ENCODE peak calls at places on chromosomes 13 and 19, in seven cellular contexts. P, K, V, W, L, D and R are unnamed samples.
A peak's percentile ranks its signal among the peaks of the same experiment; 100 is the strongest.

GRCh38 chr19:53634768-53635167 is 3.0 kb downstream of the DPRX start:
- DNase-seq in P (no peak), W (no peak), D (no peak), L (no peak), V (no peak), K (no peak), R (no peak)

GRCh38 chr19:47794526-47794925 is 9.8 kb downstream of the TPRX1 start:
- DNase-seq in W (no peak), K (no peak), V (no peak), L (no peak), P (no peak), D (no peak), R (no peak)

GRCh38 chr19:15198006-15198356 is 2.8 kb downstream of the NOTCH3 start:
- DNase-seq in D (no peak), W (no peak), L (no peak), P (no peak), K (no peak), V (no peak), R (no peak)

GRCh38 chr13:99496322-99497142 is 4.7 kb upstream of the TM9SF2 start:
- DNase-seq in V (peak; percentile 65), L (peak; percentile 79), P (peak; percentile 9), K (peak; percentile 15), D (peak; percentile 70), W (peak; percentile 74), R (no peak)

GRCh38 chr19:7168941-7169340 is 99.4 kb downstream of the ZNF557 start:
- DNase-seq in V (no peak), K (peak; percentile 29), W (no peak), P (no peak), L (no peak), D (no peak), R (no peak)

GRCh38 chr13:87172166-87172825 is 498.9 kb upstream of the SLITRK5 start:
- DNase-seq in D (no peak), V (no peak), L (no peak), W (no peak), K (no peak), P (no peak), R (no peak)

GRCh38 chr13:98517576-98518310 is 59.2 kb downstream of the STK24 start:
- DNase-seq in V (no peak), D (no peak), L (no peak), W (peak; percentile 43), K (no peak), P (no peak), R (no peak)

GRCh38 chr13:98476538-98476966 is 100.4 kb downstream of the STK24 start:
- DNase-seq in L (no peak), K (peak; percentile 92), W (peak; percentile 89), V (peak; percentile 76), P (peak; percentile 95), D (no peak), R (peak; percentile 67)

GRCh38 chr13:32107474-32107873 is 75.9 kb downstream of the FRY start:
- DNase-seq in P (no peak), L (no peak), D (no peak), W (no peak), K (no peak), V (no peak), R (no peak)

GRCh38 chr19:4524808-4525562 is 6.7 kb upstream of the PLIN4 start:
- DNase-seq in K (no peak), P (peak; percentile 28), W (peak; percentile 59), D (peak; percentile 63), L (peak; percentile 50), V (peak; percentile 83), R (peak; percentile 49)

GRCh38 chr13:52371736-52372247 is 34.2 kb downstream of the THSD1 start:
- DNase-seq in P (peak; percentile 33), W (no peak), L (no peak), V (no peak), K (peak; percentile 63), D (no peak), R (peak; percentile 68)

GRCh38 chr13:27038323-27038722 is 133.3 kb downstream of the USP12 start:
- DNase-seq in K (peak; percentile 74), W (no peak), P (peak; percentile 58), D (no peak), V (no peak), L (no peak), R (peak; percentile 73)

GRCh38 chr19:43683905-43684304 is 13.9 kb upstream of the PLAUR start:
- DNase-seq in K (no peak), L (no peak), D (no peak), V (no peak), W (no peak), P (no peak), R (no peak)

GRCh38 chr19:1017115-1017905 is 3.6 kb downstream of the TMEM259 start:
- DNase-seq in K (no peak), L (no peak), V (peak; percentile 59), D (no peak), W (no peak), P (no peak), R (no peak)

GRCh38 chr19:6740589-6741348 is 1.3 kb downstream of the TRIP10 start:
- DNase-seq in L (peak; percentile 37), K (peak; percentile 19), P (no peak), V (peak; percentile 83), W (peak; percentile 60), D (no peak), R (no peak)

GRCh38 chr13:52711277-52711676 is 28.3 kb downstream of the CNMD start:
- DNase-seq in V (no peak), W (no peak), K (no peak), D (no peak), P (no peak), L (no peak), R (no peak)

GRCh38 chr19:11194173-11194572 is 3.2 kb downstream of the KANK2 start:
- DNase-seq in L (no peak), K (no peak), W (no peak), D (no peak), V (no peak), P (no peak), R (no peak)

GRCh38 chr19:11191273-11191755 is 6.0 kb downstream of the KANK2 start:
- DNase-seq in D (peak; percentile 57), P (peak; percentile 77), W (no peak), V (peak; percentile 91), K (peak; percentile 63), L (peak; percentile 92), R (peak; percentile 70)

GRCh38 chr19:11192957-11193939 is 4.1 kb downstream of the KANK2 start:
- DNase-seq in K (no peak), L (no peak), W (no peak), D (no peak), P (no peak), V (no peak), R (no peak)

GRCh38 chr19:11190501-11190900 is 6.8 kb downstream of the KANK2 start:
- DNase-seq in V (no peak), K (no peak), D (no peak), P (no peak), L (no peak), W (no peak), R (no peak)

DNA sequence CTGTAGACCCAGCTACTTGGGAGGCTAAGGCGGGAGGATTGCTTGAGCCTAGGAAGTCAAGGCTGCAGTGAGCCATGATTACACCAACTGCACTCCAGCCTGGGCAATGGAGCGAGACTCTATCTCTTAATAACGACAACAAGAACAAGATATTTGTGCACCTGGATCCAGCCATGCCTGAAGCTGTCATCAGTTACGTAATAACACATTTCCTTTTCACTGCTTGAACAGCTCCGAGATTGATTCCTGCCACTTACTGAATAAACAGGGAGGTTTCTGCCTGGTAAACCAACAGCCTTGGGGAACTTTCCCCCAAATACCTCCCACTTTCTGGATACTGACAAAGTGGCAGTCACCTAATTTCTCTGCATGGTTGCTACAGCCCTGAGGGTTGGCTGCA is 5.4 kb downstream of the KANK2 start:
- DNase-seq in L (no peak), D (no peak), V (no peak), W (no peak), K (no peak), P (no peak), R (no peak)
- H3K27ac ChIP-seq in L (peak overlapping the region; percentile 74), D (peak overlapping the region; percentile 26), V (peak overlapping the region; percentile 73), W (peak overlapping the region; percentile 93), K (no peak overlapping the region), P (no peak overlapping the region), R (peak overlapping the region; percentile 84)

GRCh38 chr13:46613409-46614049 is 60.6 kb downstream of the LRCH1 start:
- DNase-seq in L (no peak), D (no peak), P (no peak), W (no peak), V (no peak), K (peak; percentile 40), R (no peak)

GRCh38 chr13:46615888-46616531 is 63.0 kb downstream of the LRCH1 start:
- DNase-seq in P (no peak), V (no peak), K (peak; percentile 68), W (no peak), D (no peak), L (no peak), R (no peak)

GRCh38 chr13:46617382-46617781 is 64.4 kb downstream of the LRCH1 start:
- DNase-seq in D (no peak), V (no peak), P (no peak), L (no peak), W (no peak), K (peak; percentile 15), R (no peak)

GRCh38 chr13:46612258-46612657 is 59.3 kb downstream of the LRCH1 start:
- DNase-seq in V (no peak), D (no peak), L (no peak), K (no peak), P (no peak), W (no peak), R (no peak)

GRCh38 chr13:46614582-46614981 is 61.6 kb downstream of the LRCH1 start:
- DNase-seq in D (no peak), K (peak; percentile 93), V (no peak), L (no peak), W (no peak), P (peak; percentile 66), R (peak; percentile 48)
- TF ChIP-seq CTCF in D (no peak), K (peak; percentile 42), V (no peak), L (no peak), W (no peak), P (peak; percentile 58), R (peak; percentile 10)

GRCh38 chr13:38135590-38135989 is 214.1 kb upstream of the UFM1 start:
- DNase-seq in W (no peak), D (no peak), K (no peak), L (no peak), P (no peak), V (no peak), R (no peak)
- H3K27ac ChIP-seq in W (no peak overlapping the region), D (no peak overlapping the region), K (no peak overlapping the region), L (no peak overlapping the region), P (no peak overlapping the region), V (no peak overlapping the region), R (no peak overlapping the region)

DNA sequence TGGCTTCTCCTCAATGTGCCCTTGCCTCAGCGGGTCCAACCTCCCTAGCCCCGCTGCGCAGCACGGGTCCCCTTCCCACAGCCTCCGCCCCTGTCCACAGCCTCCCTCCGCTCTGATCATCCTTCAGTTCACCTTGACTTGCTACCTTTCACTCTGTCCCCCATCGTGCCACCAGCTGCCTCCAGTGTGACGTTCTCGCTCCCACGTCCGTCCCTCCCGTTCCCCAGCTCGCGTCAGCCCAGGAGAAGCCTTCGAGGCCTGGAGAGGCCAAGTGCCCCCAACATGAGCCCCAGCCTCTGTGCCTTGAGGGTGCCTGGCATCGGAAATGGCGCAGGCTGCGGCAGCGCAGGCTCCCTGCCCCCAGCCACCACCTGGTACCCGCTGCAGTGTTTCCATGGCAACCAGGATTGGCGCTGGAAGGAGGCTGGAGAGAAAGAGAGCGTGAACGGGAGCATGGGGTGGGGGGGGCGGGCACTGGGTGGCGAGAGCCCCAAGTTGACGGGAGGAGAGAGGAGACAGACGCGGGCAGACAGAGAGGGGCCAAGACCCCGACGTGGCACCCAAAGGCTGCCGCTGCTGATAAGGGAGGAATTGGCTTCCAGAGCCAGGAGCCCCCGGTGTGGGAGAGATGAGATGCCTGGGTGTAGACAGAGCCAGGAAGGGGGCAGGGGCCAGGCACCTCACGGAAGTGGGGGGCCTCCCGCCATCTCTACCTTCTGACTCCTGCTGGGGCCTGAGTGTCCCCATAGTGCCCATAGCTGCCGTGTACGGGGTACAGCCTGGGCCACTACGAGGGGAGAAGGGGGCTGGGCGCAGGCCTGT is 844 bp upstream of the ASPDH start:
- DNase-seq in V (no peak), D (no peak), L (no peak), W (no peak), K (no peak), P (no peak), R (no peak)
- TF ChIP-seq CTCF in V (no peak), D (no peak), L (no peak), W (no peak), K (no peak), P (no peak), R (no peak)